ENCODE peak calls at places on chromosomes 13 and 19, in five cellular contexts. W is neuronal stem cell; Q is CD4-positive, alpha-beta T cell; P is stimulated activated CD4-positive, alpha-beta T cell treated with anti-CD3 and anti-CD28 coated beads, Interleukin-4, amount 100 ng/mL, for 24 hours; A is effector CD4-positive, alpha-beta T cell. E is an unnamed sample.

GRCh38 chr13:107284168-107284567 is 716.2 kb upstream of the ARGLU1 start:
- DNase-seq in W (no peak), A (no peak), Q (no peak), P (no peak), E (no peak)

GRCh38 chr13:24148414-24149305 is 11.9 kb upstream of the SPATA13 start:
- DNase-seq in P (no peak), A (no peak), W (no peak), Q (no peak), E (no peak)

GRCh38 chr19:2239771-2240770 is 3.4 kb downstream of the SF3A2 start:
- DNase-seq in W (peak), Q (peak), A (no peak), P (peak), E (no peak)

GRCh38 chr13:30908416-30908980 is 2.4 kb downstream of the MEDAG start:
- DNase-seq in Q (no peak), W (no peak), A (no peak), P (no peak), E (no peak)

GRCh38 chr13:94535231-94535630 is 55.7 kb upstream of the DCT start:
- DNase-seq in W (no peak), Q (no peak), A (no peak), P (no peak), E (no peak)

GRCh38 chr13:27403252-27403678 is 21.2 kb upstream of the GTF3A start:
- DNase-seq in A (no peak), Q (no peak), W (no peak), P (no peak), E (no peak)

GRCh38 chr19:6536138-6536671 is 5.4 kb downstream of the TNFSF9 start:
- DNase-seq in P (peak), W (no peak), Q (peak), A (peak), E (peak)

GRCh38 chr19:12665646-12666304 is 767 bp downstream of the MAN2B1 start:
- DNase-seq in W (no peak), P (no peak), A (no peak), Q (no peak), E (peak)

GRCh38 chr19:30064021-30064699 is 122.1 kb downstream of the URI1 start:
- DNase-seq in Q (no peak), P (no peak), W (no peak), A (no peak), E (no peak)

GRCh38 chr19:12956446-12957388 is at the start of gene GADD45GIP1:
- DNase-seq in W (no peak), P (peak), Q (peak), A (peak), E (peak)

GRCh38 chr13:43786766-43787517 is at the start of gene ENOX1:
- DNase-seq in A (no peak), P (peak), W (peak), Q (no peak), E (peak)

GRCh38 chr19:33358408-33358807 is 15.1 kb upstream of the CEBPG start:
- DNase-seq in P (no peak), W (no peak), Q (no peak), A (no peak), E (no peak)

GRCh38 chr13:27588405-27588804 is 31.9 kb downstream of the LNX2 start:
- DNase-seq in P (no peak), A (no peak), W (no peak), Q (no peak), E (no peak)

GRCh38 chr13:90933097-90933826 is 414.2 kb upstream of the MIR17HG start:
- DNase-seq in W (no peak), Q (no peak), A (no peak), P (no peak), E (no peak)

GRCh38 chr19:54190503-54190941 is 586 bp upstream of the TSEN34 start:
- DNase-seq in A (peak), P (peak), W (peak), Q (peak), E (peak)

E was measured in activated B cell treated with CpG ODN at 0.5 μM for 24 hours.